ENCODE peak calls at places on chromosome 19, in seven cellular contexts. P is activated CD8-positive, alpha-beta memory T cell treated with anti-CD3 and anti-CD28 coated beads for 1 hour; H is stimulated activated CD4-positive, alpha-beta T cell treated with anti-CD3 and anti-CD28 coated beads, Interleukin-4, amount 100 ng/mL, for 1 hour; Z is AG09309; I is Kasumi-1; Y is activated T-helper 1 cell treated with anti-CD3 and anti-CD28 coated beads, Interleukin-12 subunit alpha, Interleukin-12 subunit beta, Interleukin-2, Interleukin-4 antibody, amounts not matched to agents 30 ng/mL and 10 ng/mL and 1 ng/mL, durations not matched to agents 14 hours and 24 hours and 36 hours; R is activated effector memory CD4-positive, alpha-beta T cell treated with Interleukin-2 at 50 U/mL for 16 hours. F is an unnamed sample.

GRCh38 chr19:42629191-42629590 is 34.5 kb upstream of the CEACAM8 start:
- DNase-seq in P (no peak), H (no peak), Z (no peak), I (no peak), Y (no peak), R (no peak), F (no peak)

GRCh38 chr19:51531349-51532315 is at the start of gene SIGLEC6:
- DNase-seq in P (no peak), H (no peak), Z (no peak), I (peak; percentile 99), Y (no peak), R (no peak), F (no peak)

GRCh38 chr19:18257503-18258470 is 16.5 kb downstream of the IQCN start:
- DNase-seq in P (no peak), H (no peak), Z (no peak), I (no peak), Y (no peak), R (no peak), F (no peak)

GRCh38 chr19:8391274-8392016 is 1.3 kb downstream of the RAB11B start:
- DNase-seq in P (no peak), H (no peak), Z (no peak), I (no peak), Y (no peak), R (no peak), F (no peak)

GRCh38 chr19:47253467-47253881 is 2.9 kb upstream of the CCDC9 start:
- DNase-seq in P (no peak), H (no peak), Z (no peak), I (no peak), Y (no peak), R (no peak), F (no peak)

GRCh38 chr19:53328967-53329366 is 4.6 kb upstream of the ZNF845 start:
- DNase-seq in P (no peak), H (no peak), Z (no peak), I (no peak), Y (no peak), R (no peak), F (peak; percentile 10)

GRCh38 chr19:13817615-13818371 is 22.6 kb downstream of the ZSWIM4 start:
- DNase-seq in P (no peak), H (peak; percentile 38), Z (no peak), I (no peak), Y (no peak), R (no peak), F (no peak)

GRCh38 chr19:37699057-37699456 is 20.5 kb downstream of the ZNF607 start:
- DNase-seq in P (no peak), H (no peak), Z (no peak), I (no peak), Y (no peak), R (no peak), F (no peak)

GRCh38 chr19:18438331-18439024 is 545 bp upstream of the ISYNA1 start:
- DNase-seq in P (no peak), H (no peak), Z (no peak), I (peak; percentile 38), Y (no peak), R (no peak), F (no peak)

GRCh38 chr19:29478578-29479565 is 46.9 kb upstream of the VSTM2B start:
- DNase-seq in P (no peak), H (no peak), Z (no peak), I (no peak), Y (no peak), R (no peak), F (no peak)

GRCh38 chr19:4866595-4867424 is 657 bp downstream of the PLIN3 start:
- DNase-seq in P (peak; percentile 21), H (peak; percentile 56), Z (no peak), I (peak; percentile 34), Y (peak; percentile 14), R (peak; percentile 31), F (peak; percentile 41)

GRCh38 chr19:10946964-10947657 is 13.7 kb upstream of the SMARCA4 start:
- DNase-seq in P (no peak), H (no peak), Z (no peak), I (no peak), Y (no peak), R (no peak), F (no peak)

GRCh38 chr19:41801682-41802317 is 5.4 kb downstream of the CEACAM3 start:
- DNase-seq in P (no peak), H (no peak), Z (no peak), I (peak; percentile 30), Y (no peak), R (no peak), F (no peak)

GRCh38 chr19:42068756-42069571 is 1.0 kb downstream of the GRIK5 start:
- DNase-seq in P (no peak), H (no peak), Z (no peak), I (peak; percentile 60), Y (no peak), R (no peak), F (no peak)

GRCh38 chr19:12891553-12892021 is 627 bp downstream of the GCDH start:
- DNase-seq in P (no peak), H (no peak), Z (no peak), I (no peak), Y (no peak), R (no peak), F (no peak)

GRCh38 chr19:3095375-3096191 is 1.4 kb downstream of the GNA11 start:
- DNase-seq in P (no peak), H (peak; percentile 64), Z (no peak), I (no peak), Y (no peak), R (peak; percentile 30), F (no peak)

GRCh38 chr19:44738603-44739585 is 9.6 kb upstream of the BCL3 start:
- DNase-seq in P (no peak), H (no peak), Z (no peak), I (no peak), Y (no peak), R (no peak), F (no peak)

GRCh38 chr19:5738423-5738822 is 18.0 kb downstream of the CATSPERD start:
- DNase-seq in P (no peak), H (no peak), Z (no peak), I (no peak), Y (no peak), R (no peak), F (no peak)

GRCh38 chr19:9838324-9838723 is 3.2 kb downstream of the PIN1 start:
- DNase-seq in P (no peak), H (no peak), Z (no peak), I (no peak), Y (no peak), R (no peak), F (no peak)

GRCh38 chr19:54489341-54489740 is 13.3 kb upstream of the LAIR2 start:
- DNase-seq in P (no peak), H (no peak), Z (no peak), I (no peak), Y (no peak), R (no peak), F (no peak)

GRCh38 chr19:17390665-17391370 is 3.2 kb downstream of the CCDC194 start:
- DNase-seq in P (peak; percentile 81), H (peak; percentile 94), Z (peak; percentile 43), I (peak; percentile 91), Y (peak; percentile 88), R (peak; percentile 84), F (peak; percentile 76)

GRCh38 chr19:48806518-48806817 is 4.4 kb downstream of the BCAT2 start:
- DNase-seq in P (no peak), H (peak; percentile 27), Z (no peak), I (no peak), Y (peak; percentile 39), R (no peak), F (no peak)

GRCh38 chr19:19361075-19361594 is 40.5 kb downstream of the MAU2 start:
- DNase-seq in P (peak; percentile 31), H (peak; percentile 72), Z (peak; percentile 50), I (peak; percentile 80), Y (peak; percentile 65), R (peak; percentile 42), F (peak; percentile 78)

GRCh38 chr19:42114412-42114811 is 17.8 kb downstream of the POU2F2 start:
- DNase-seq in P (no peak), H (no peak), Z (no peak), I (no peak), Y (no peak), R (no peak), F (no peak)

GRCh38 chr19:24054044-24054935 is 32.7 kb upstream of the ZNF254 start:
- DNase-seq in P (no peak), H (no peak), Z (peak; percentile 67), I (no peak), Y (no peak), R (no peak), F (peak; percentile 83)

GRCh38 chr19:6802336-6803035 is 30.0 kb downstream of the VAV1 start:
- DNase-seq in P (peak; percentile 53), H (peak; percentile 65), Z (no peak), I (peak; percentile 98), Y (peak; percentile 65), R (peak; percentile 45), F (no peak)

F was measured in stromal cell of bone marrow.